ENCODE peak calls at places on chromosomes 5 and 9, in seven cellular contexts. D, Y, R, U, N, I and F are unnamed samples.

GRCh38 chr5:32531885-32532520 is 53.4 kb upstream of the SUB1 start:
- DNase-seq in D (no peak), Y (no peak), R (no peak), U (no peak), N (no peak), I (peak; percentile 71), F (no peak)

GRCh38 chr5:33936381-33937016 is at the start of gene RXFP3:
- DNase-seq in D (no peak), Y (no peak), R (peak; percentile 50), U (no peak), N (no peak), I (peak; percentile 37), F (no peak)

GRCh38 chr5:150167908-150168307 is 1.3 kb downstream of the CDX1 start:
- DNase-seq in D (no peak), Y (no peak), R (no peak), U (no peak), N (no peak), I (no peak), F (no peak)

GRCh38 chr5:75023368-75024159 is 28.8 kb downstream of the GCNT4 start:
- DNase-seq in D (no peak), Y (no peak), R (no peak), U (no peak), N (no peak), I (peak; percentile 25), F (no peak)

GRCh38 chr5:154714271-154714986 is 40.7 kb upstream of the LARP1 start:
- DNase-seq in D (no peak), Y (no peak), R (no peak), U (no peak), N (no peak), I (no peak), F (no peak)

GRCh38 chr9:134550584-134550983 is 91.0 kb upstream of the COL5A1 start:
- DNase-seq in D (peak; percentile 55), Y (no peak), R (no peak), U (no peak), N (no peak), I (no peak), F (peak; percentile 49)

GRCh38 chr9:128635266-128636023 is 21.2 kb downstream of the DYNC2I2 start:
- DNase-seq in D (peak; percentile 87), Y (peak; percentile 91), R (peak; percentile 81), U (peak; percentile 96), N (peak; percentile 82), I (peak; percentile 94), F (peak; percentile 92)

GRCh38 chr9:2017459-2018161 is 2.5 kb downstream of the SMARCA2 start:
- DNase-seq in D (peak; percentile 85), Y (peak; percentile 88), R (peak; percentile 70), U (no peak), N (peak; percentile 77), I (peak; percentile 70), F (peak; percentile 92)

GRCh38 chr5:109690456-109691247 is 925 bp downstream of the MAN2A1 start:
- DNase-seq in D (peak; percentile 86), Y (peak; percentile 81), R (peak; percentile 68), U (no peak), N (peak; percentile 76), I (peak; percentile 88), F (peak; percentile 92)

GRCh38 chr9:4700932-4701331 is 21.6 kb downstream of the CDC37L1 start:
- DNase-seq in D (no peak), Y (no peak), R (no peak), U (no peak), N (no peak), I (no peak), F (no peak)

GRCh38 chr5:93926831-93927600 is 185.6 kb upstream of the POU5F2 start:
- DNase-seq in D (no peak), Y (no peak), R (no peak), U (no peak), N (no peak), I (peak; percentile 81), F (no peak)

GRCh38 chr5:80592761-80593160 is 22.7 kb upstream of the ANKRD34B start:
- DNase-seq in D (no peak), Y (no peak), R (no peak), U (no peak), N (no peak), I (no peak), F (no peak)

GRCh38 chr9:137167752-137168574 is 1.9 kb downstream of the LRRC26 start:
- DNase-seq in D (no peak), Y (no peak), R (peak; percentile 82), U (no peak), N (no peak), I (no peak), F (no peak)

GRCh38 chr9:129197978-129198736 is 20.1 kb upstream of the IER5L start:
- DNase-seq in D (peak; percentile 80), Y (peak; percentile 78), R (no peak), U (no peak), N (peak; percentile 74), I (peak; percentile 90), F (no peak)

GRCh38 chr5:131067596-131067995 is 97.5 kb downstream of the HINT1 start:
- DNase-seq in D (no peak), Y (no peak), R (no peak), U (no peak), N (no peak), I (peak; percentile 43), F (no peak)

GRCh38 chr9:27430754-27431540 is 93.1 kb upstream of the IFNK start:
- DNase-seq in D (no peak), Y (no peak), R (no peak), U (no peak), N (no peak), I (no peak), F (no peak)

GRCh38 chr9:72485821-72486605 is 35.4 kb upstream of the TMC1 start:
- DNase-seq in D (no peak), Y (no peak), R (no peak), U (no peak), N (no peak), I (peak; percentile 18), F (no peak)

GRCh38 chr5:87432460-87432859 is 19.7 kb upstream of the CCNH start:
- DNase-seq in D (no peak), Y (no peak), R (no peak), U (no peak), N (no peak), I (no peak), F (no peak)

GRCh38 chr5:154158379-154158738 is 32.2 kb upstream of the GALNT10 start:
- DNase-seq in D (no peak), Y (no peak), R (no peak), U (no peak), N (no peak), I (no peak), F (no peak)

GRCh38 chr5:41794478-41794877 is 75.7 kb downstream of the OXCT1 start:
- DNase-seq in D (no peak), Y (no peak), R (no peak), U (peak; percentile 92), N (no peak), I (peak; percentile 95), F (no peak)

GRCh38 chr5:73966411-73966810 is 340.4 kb downstream of the ARHGEF28 start:
- DNase-seq in D (no peak), Y (no peak), R (no peak), U (no peak), N (no peak), I (no peak), F (no peak)

GRCh38 chr9:120845255-120845654 is 2.5 kb upstream of the PSMD5 start:
- DNase-seq in D (no peak), Y (no peak), R (no peak), U (no peak), N (no peak), I (peak; percentile 52), F (no peak)

GRCh38 chr5:164540174-164540573 is 1034.8 kb downstream of the MAT2B start:
- DNase-seq in D (no peak), Y (no peak), R (no peak), U (no peak), N (no peak), I (no peak), F (no peak)

GRCh38 chr5:108028411-108028810 is 353.5 kb downstream of the FBXL17 start:
- DNase-seq in D (no peak), Y (no peak), R (peak; percentile 16), U (no peak), N (no peak), I (peak; percentile 55), F (no peak)

GRCh38 chr5:110045153-110045552 is 355.4 kb downstream of the MAN2A1 start:
- DNase-seq in D (no peak), Y (no peak), R (no peak), U (no peak), N (no peak), I (peak; percentile 51), F (no peak)

GRCh38 chr5:23840083-23840482 is 332.7 kb downstream of the PRDM9 start:
- DNase-seq in D (no peak), Y (no peak), R (no peak), U (no peak), N (no peak), I (no peak), F (no peak)

GRCh38 chr5:68264024-68264956 is 48.7 kb downstream of the PIK3R1 start:
- DNase-seq in D (no peak), Y (no peak), R (no peak), U (no peak), N (no peak), I (no peak), F (no peak)

GRCh38 chr5:120464627-120465280 is 654 bp downstream of the PRR16 start:
- DNase-seq in D (no peak), Y (peak; percentile 67), R (peak; percentile 67), U (no peak), N (peak; percentile 43), I (peak; percentile 77), F (peak; percentile 85)

GRCh38 chr5:172412724-172413260 is 41.5 kb downstream of the SH3PXD2B start:
- DNase-seq in D (peak; percentile 95), Y (peak; percentile 95), R (peak; percentile 61), U (no peak), N (peak; percentile 93), I (peak; percentile 100), F (peak; percentile 87)

GRCh38 chr9:77563205-77563604 is 84.9 kb downstream of the GNA14 start:
- DNase-seq in D (no peak), Y (no peak), R (peak; percentile 17), U (no peak), N (no peak), I (no peak), F (no peak)

GRCh38 chr9:133046196-133046899 is 15.4 kb upstream of the CEL start:
- DNase-seq in D (no peak), Y (no peak), R (no peak), U (no peak), N (no peak), I (no peak), F (no peak)

GRCh38 chr5:15233566-15233965 is 266.4 kb upstream of the FBXL7 start:
- DNase-seq in D (no peak), Y (no peak), R (no peak), U (no peak), N (no peak), I (no peak), F (no peak)

GRCh38 chr9:120542701-120543490 is 37.1 kb downstream of the CDK5RAP2 start:
- DNase-seq in D (no peak), Y (no peak), R (no peak), U (no peak), N (no peak), I (peak; percentile 29), F (no peak)

GRCh38 chr9:120985759-120986353 is 59.3 kb upstream of the TRAF1 start:
- DNase-seq in D (no peak), Y (no peak), R (peak; percentile 59), U (peak; percentile 24), N (no peak), I (peak; percentile 70), F (no peak)

GRCh38 chr9:121851641-121852091 is 200.2 kb downstream of the DAB2IP start:
- DNase-seq in D (peak; percentile 49), Y (peak; percentile 50), R (no peak), U (no peak), N (peak; percentile 31), I (no peak), F (peak; percentile 65)

GRCh38 chr5:172713113-172713808 is 57.7 kb downstream of the DUSP1 start:
- DNase-seq in D (peak; percentile 87), Y (peak; percentile 77), R (peak; percentile 86), U (no peak), N (no peak), I (no peak), F (peak; percentile 88)

GRCh38 chr5:146754621-146755020 is 123.9 kb downstream of the PPP2R2B start:
- DNase-seq in D (no peak), Y (no peak), R (no peak), U (no peak), N (no peak), I (no peak), F (no peak)

GRCh38 chr9:130461218-130461630 is 16.5 kb downstream of the ASS1 start:
- DNase-seq in D (peak; percentile 83), Y (peak; percentile 71), R (peak; percentile 87), U (no peak), N (no peak), I (peak; percentile 23), F (no peak)